ENCODE peak calls at places on chromosomes 1 and 21, in four cellular contexts. One of them, this sample, is unnamed.

GRCh38 chr1:85027242-85027983 is 20.9 kb downstream of the MCOLN3 start:
- DNase-seq in activated T-cell treated with anti-CD3 and anti-CD28 coated beads, Interleukin-2, amount 50 U/mL, for 1 hour: peak; percentile 29
- DNase-seq in RPMI7951: peak; percentile 25
- DNase-seq in cardiac muscle cell: peak; percentile 60
- DNase-seq in this sample: no peak

GRCh38 chr1:54774820-54775498 is 10.6 kb upstream of the PARS2 start:
- DNase-seq in activated T-cell treated with anti-CD3 and anti-CD28 coated beads, Interleukin-2, amount 50 U/mL, for 1 hour: no peak
- DNase-seq in RPMI7951: peak; percentile 36
- DNase-seq in cardiac muscle cell: peak; percentile 32
- DNase-seq in this sample: peak; percentile 91

GRCh38 chr1:23589506-23589872 is 30.2 kb upstream of the ID3 start:
- DNase-seq in activated T-cell treated with anti-CD3 and anti-CD28 coated beads, Interleukin-2, amount 50 U/mL, for 1 hour: no peak
- DNase-seq in RPMI7951: no peak
- DNase-seq in cardiac muscle cell: no peak
- DNase-seq in this sample: no peak

GRCh38 chr1:175158133-175158532 is 34.4 kb downstream of the KIAA0040 start:
- DNase-seq in activated T-cell treated with anti-CD3 and anti-CD28 coated beads, Interleukin-2, amount 50 U/mL, for 1 hour: no peak
- DNase-seq in RPMI7951: peak; percentile 54
- DNase-seq in cardiac muscle cell: no peak
- DNase-seq in this sample: no peak

GRCh38 chr1:14957375-14957774 is 196.2 kb upstream of the TMEM51 start:
- DNase-seq in activated T-cell treated with anti-CD3 and anti-CD28 coated beads, Interleukin-2, amount 50 U/mL, for 1 hour: no peak
- DNase-seq in RPMI7951: no peak
- DNase-seq in cardiac muscle cell: no peak
- DNase-seq in this sample: no peak

GRCh38 chr1:33257759-33258712 is 1.7 kb downstream of the ZNF362 start:
- DNase-seq in activated T-cell treated with anti-CD3 and anti-CD28 coated beads, Interleukin-2, amount 50 U/mL, for 1 hour: no peak
- DNase-seq in RPMI7951: no peak
- DNase-seq in cardiac muscle cell: no peak
- DNase-seq in this sample: no peak

GRCh38 chr1:150156868-150157603 is 7.3 kb downstream of the PLEKHO1 start:
- DNase-seq in activated T-cell treated with anti-CD3 and anti-CD28 coated beads, Interleukin-2, amount 50 U/mL, for 1 hour: no peak
- DNase-seq in RPMI7951: peak; percentile 51
- DNase-seq in cardiac muscle cell: peak; percentile 42
- DNase-seq in this sample: no peak

GRCh38 chr1:91397605-91398004 is 7.0 kb downstream of the HFM1 start:
- DNase-seq in activated T-cell treated with anti-CD3 and anti-CD28 coated beads, Interleukin-2, amount 50 U/mL, for 1 hour: no peak
- DNase-seq in RPMI7951: no peak
- DNase-seq in cardiac muscle cell: no peak
- DNase-seq in this sample: no peak

GRCh38 chr1:12368646-12369045 is 138.8 kb downstream of the VPS13D start:
- DNase-seq in activated T-cell treated with anti-CD3 and anti-CD28 coated beads, Interleukin-2, amount 50 U/mL, for 1 hour: no peak
- DNase-seq in RPMI7951: no peak
- DNase-seq in cardiac muscle cell: no peak
- DNase-seq in this sample: no peak

GRCh38 chr21:16086121-16086520 is 356.3 kb downstream of the USP25 start:
- DNase-seq in activated T-cell treated with anti-CD3 and anti-CD28 coated beads, Interleukin-2, amount 50 U/mL, for 1 hour: no peak
- DNase-seq in RPMI7951: no peak
- DNase-seq in cardiac muscle cell: no peak
- DNase-seq in this sample: no peak

GRCh38 chr1:205664399-205665108 is 15.8 kb downstream of the SLC45A3 start:
- DNase-seq in activated T-cell treated with anti-CD3 and anti-CD28 coated beads, Interleukin-2, amount 50 U/mL, for 1 hour: no peak
- DNase-seq in RPMI7951: no peak
- DNase-seq in cardiac muscle cell: no peak
- DNase-seq in this sample: no peak

GRCh38 chr1:54981466-54981865 is 1.0 kb downstream of the TMEM61 start:
- DNase-seq in activated T-cell treated with anti-CD3 and anti-CD28 coated beads, Interleukin-2, amount 50 U/mL, for 1 hour: no peak
- DNase-seq in RPMI7951: no peak
- DNase-seq in cardiac muscle cell: no peak
- DNase-seq in this sample: no peak

GRCh38 chr1:216190438-216190837 is 232.8 kb downstream of the USH2A start:
- DNase-seq in activated T-cell treated with anti-CD3 and anti-CD28 coated beads, Interleukin-2, amount 50 U/mL, for 1 hour: no peak
- DNase-seq in RPMI7951: no peak
- DNase-seq in cardiac muscle cell: no peak
- DNase-seq in this sample: no peak

GRCh38 chr1:89022167-89022959 is at the start of gene GBP3:
- DNase-seq in activated T-cell treated with anti-CD3 and anti-CD28 coated beads, Interleukin-2, amount 50 U/mL, for 1 hour: no peak
- DNase-seq in RPMI7951: peak; percentile 70
- DNase-seq in cardiac muscle cell: peak; percentile 75
- DNase-seq in this sample: no peak

GRCh38 chr1:154557939-154558609 is 388 bp downstream of the UBE2Q1 start:
- DNase-seq in activated T-cell treated with anti-CD3 and anti-CD28 coated beads, Interleukin-2, amount 50 U/mL, for 1 hour: peak; percentile 53
- DNase-seq in RPMI7951: peak; percentile 13
- DNase-seq in cardiac muscle cell: peak; percentile 25
- DNase-seq in this sample: peak; percentile 84

GRCh38 chr1:81554108-81554507 is 246.6 kb upstream of the ADGRL2 start:
- DNase-seq in activated T-cell treated with anti-CD3 and anti-CD28 coated beads, Interleukin-2, amount 50 U/mL, for 1 hour: no peak
- DNase-seq in RPMI7951: no peak
- DNase-seq in cardiac muscle cell: no peak
- DNase-seq in this sample: no peak

GRCh38 chr21:18403685-18404084 is at the start of gene TMPRSS15:
- DNase-seq in activated T-cell treated with anti-CD3 and anti-CD28 coated beads, Interleukin-2, amount 50 U/mL, for 1 hour: no peak
- DNase-seq in RPMI7951: no peak
- DNase-seq in cardiac muscle cell: no peak
- DNase-seq in this sample: no peak

GRCh38 chr1:33329600-33330305 is 8.9 kb upstream of the A3GALT2 start:
- DNase-seq in activated T-cell treated with anti-CD3 and anti-CD28 coated beads, Interleukin-2, amount 50 U/mL, for 1 hour: no peak
- DNase-seq in RPMI7951: no peak
- DNase-seq in cardiac muscle cell: no peak
- DNase-seq in this sample: no peak

GRCh38 chr1:167439301-167439988 is 78.9 kb downstream of the CD247 start:
- DNase-seq in activated T-cell treated with anti-CD3 and anti-CD28 coated beads, Interleukin-2, amount 50 U/mL, for 1 hour: peak; percentile 55
- DNase-seq in RPMI7951: peak; percentile 41
- DNase-seq in cardiac muscle cell: peak; percentile 44
- DNase-seq in this sample: peak; percentile 56

GRCh38 chr1:200877839-200878551 is 5.2 kb downstream of the GPR25 start:
- DNase-seq in activated T-cell treated with anti-CD3 and anti-CD28 coated beads, Interleukin-2, amount 50 U/mL, for 1 hour: peak; percentile 42
- DNase-seq in RPMI7951: peak; percentile 69
- DNase-seq in cardiac muscle cell: no peak
- DNase-seq in this sample: no peak

GRCh38 chr21:28132713-28133112 is 860.0 kb downstream of the LTN1 start:
- DNase-seq in activated T-cell treated with anti-CD3 and anti-CD28 coated beads, Interleukin-2, amount 50 U/mL, for 1 hour: no peak
- DNase-seq in RPMI7951: no peak
- DNase-seq in cardiac muscle cell: no peak
- DNase-seq in this sample: no peak

GRCh38 chr1:111499026-111499790 is 4.2 kb downstream of the ADORA3 start:
- DNase-seq in activated T-cell treated with anti-CD3 and anti-CD28 coated beads, Interleukin-2, amount 50 U/mL, for 1 hour: no peak
- DNase-seq in RPMI7951: peak; percentile 28
- DNase-seq in cardiac muscle cell: no peak
- DNase-seq in this sample: no peak

GRCh38 chr1:7385471-7386225 is 385.4 kb upstream of the VAMP3 start:
- DNase-seq in activated T-cell treated with anti-CD3 and anti-CD28 coated beads, Interleukin-2, amount 50 U/mL, for 1 hour: no peak
- DNase-seq in RPMI7951: no peak
- DNase-seq in cardiac muscle cell: no peak
- DNase-seq in this sample: no peak

GRCh38 chr1:234955107-234955731 is 173.4 kb downstream of the TOMM20 start:
- DNase-seq in activated T-cell treated with anti-CD3 and anti-CD28 coated beads, Interleukin-2, amount 50 U/mL, for 1 hour: no peak
- DNase-seq in RPMI7951: peak; percentile 49
- DNase-seq in cardiac muscle cell: peak; percentile 81
- DNase-seq in this sample: no peak